ENCODE peak calls at places on chromosomes 4 and X, in six cellular contexts. K, Q, N, A, W and E are unnamed samples.

GRCh38 chrX:47745386-47745785 is 86.4 kb upstream of the UXT start:
- DNase-seq in K (no peak), Q (no peak), N (no peak), A (no peak), W (no peak), E (no peak)

GRCh38 chrX:155888139-155888538 is 7.0 kb downstream of the VAMP7 start:
- DNase-seq in K (no peak), Q (peak), N (no peak), A (no peak), W (no peak), E (no peak)

GRCh38 chrX:9659571-9660195 is 106.0 kb downstream of the GPR143 start:
- DNase-seq in K (no peak), Q (no peak), N (no peak), A (no peak), W (no peak), E (no peak)

GRCh38 chr4:8176547-8177399 is 18.2 kb upstream of the ABLIM2 start:
- DNase-seq in K (no peak), Q (no peak), N (peak), A (no peak), W (peak), E (no peak)

GRCh38 chr4:141826260-141826659 is 189.9 kb downstream of the IL15 start:
- DNase-seq in K (no peak), Q (peak), N (no peak), A (no peak), W (no peak), E (no peak)

GRCh38 chr4:76091052-76091451 is 16.5 kb downstream of the ART3 start:
- DNase-seq in K (no peak), Q (no peak), N (no peak), A (no peak), W (no peak), E (no peak)

GRCh38 chr4:45183905-45184304 is 457.5 kb upstream of the GNPDA2 start:
- DNase-seq in K (no peak), Q (no peak), N (no peak), A (no peak), W (no peak), E (no peak)

GRCh38 chrX:101485212-101486064 is at the start of gene ARMCX4:
- DNase-seq in K (peak), Q (peak), N (peak), A (peak), W (peak), E (no peak)

GRCh38 chrX:79133897-79134296 is 10.6 kb upstream of the GPR174 start:
- DNase-seq in K (no peak), Q (no peak), N (no peak), A (no peak), W (no peak), E (no peak)

GRCh38 chrX:47936224-47936939 is 67.4 kb downstream of the ZNF182 start:
- DNase-seq in K (no peak), Q (no peak), N (peak), A (no peak), W (no peak), E (no peak)

GRCh38 chrX:71292669-71293379 is 8.7 kb upstream of the ITGB1BP2 start:
- DNase-seq in K (no peak), Q (no peak), N (no peak), A (no peak), W (no peak), E (no peak)

GRCh38 chr4:25031077-25031606 is 396 bp upstream of the LGI2 start:
- DNase-seq in K (no peak), Q (no peak), N (no peak), A (no peak), W (no peak), E (peak)

GRCh38 chr4:156594619-156595018 is 377.0 kb downstream of the PDGFC start:
- DNase-seq in K (no peak), Q (no peak), N (no peak), A (peak), W (no peak), E (no peak)

GRCh38 chr4:160038560-160038959 is 935.7 kb downstream of the RAPGEF2 start:
- DNase-seq in K (no peak), Q (no peak), N (no peak), A (no peak), W (no peak), E (no peak)

GRCh38 chr4:146957252-146957651 is 11.6 kb upstream of the TTC29 start:
- DNase-seq in K (no peak), Q (no peak), N (no peak), A (no peak), W (peak), E (no peak)

GRCh38 chr4:53967971-53968370 is 96.4 kb downstream of the CHIC2 start:
- DNase-seq in K (no peak), Q (no peak), N (no peak), A (no peak), W (no peak), E (no peak)

GRCh38 chr4:16090306-16090705 is 6.5 kb upstream of the PROM1 start:
- DNase-seq in K (no peak), Q (no peak), N (no peak), A (no peak), W (no peak), E (no peak)

GRCh38 chrX:149032449-149032848 is 472.7 kb downstream of the IDS start:
- DNase-seq in K (no peak), Q (no peak), N (no peak), A (no peak), W (no peak), E (no peak)

GRCh38 chr4:140861359-140862181 is 105.4 kb upstream of the TBC1D9 start:
- DNase-seq in K (peak), Q (peak), N (no peak), A (peak), W (peak), E (no peak)

GRCh38 chr4:69057620-69058409 is 38.5 kb upstream of the UGT2B7 start:
- DNase-seq in K (no peak), Q (no peak), N (no peak), A (no peak), W (no peak), E (no peak)

GRCh38 chr4:169397762-169398161 is 127.0 kb upstream of the SH3RF1 start:
- DNase-seq in K (no peak), Q (no peak), N (no peak), A (no peak), W (no peak), E (no peak)

GRCh38 chrX:136457303-136457917 is 30.3 kb upstream of the BRS3 start:
- DNase-seq in K (no peak), Q (no peak), N (no peak), A (no peak), W (no peak), E (no peak)

GRCh38 chrX:146054311-146054710 is 236.7 kb downstream of the SLITRK2 start:
- DNase-seq in K (no peak), Q (no peak), N (no peak), A (no peak), W (no peak), E (no peak)

GRCh38 chrX:9657590-9658256 is 107.9 kb downstream of the GPR143 start:
- DNase-seq in K (no peak), Q (no peak), N (no peak), A (no peak), W (no peak), E (no peak)

GRCh38 chr4:127249066-127249766 is 383.5 kb upstream of the INTU start:
- DNase-seq in K (no peak), Q (no peak), N (no peak), A (no peak), W (no peak), E (no peak)

GRCh38 chr4:73576366-73576765 is 43.9 kb downstream of the RASSF6 start:
- DNase-seq in K (no peak), Q (no peak), N (no peak), A (no peak), W (no peak), E (no peak)

GRCh38 chr4:64271601-64272081 is 137.6 kb downstream of the TECRL start:
- DNase-seq in K (no peak), Q (no peak), N (no peak), A (no peak), W (no peak), E (no peak)

GRCh38 chr4:116332508-116332907 is 752.9 kb downstream of the TRAM1L1 start:
- DNase-seq in K (no peak), Q (no peak), N (no peak), A (no peak), W (no peak), E (no peak)

GRCh38 chrX:43349363-43349762 is 306.7 kb upstream of the MAOA start:
- DNase-seq in K (no peak), Q (no peak), N (peak), A (no peak), W (peak), E (no peak)

GRCh38 chr4:139913995-139914394 is 240.0 kb downstream of the MAML3 start:
- DNase-seq in K (no peak), Q (no peak), N (no peak), A (no peak), W (no peak), E (no peak)

GRCh38 chr4:37892641-37893040 is 1.8 kb downstream of the TBC1D1 start:
- DNase-seq in K (no peak), Q (no peak), N (peak), A (no peak), W (no peak), E (no peak)

GRCh38 chr4:67922697-67923096 is 38.9 kb upstream of the TMPRSS11D start:
- DNase-seq in K (no peak), Q (no peak), N (no peak), A (no peak), W (no peak), E (no peak)

GRCh38 chrX:138756234-138756633 is 44.7 kb upstream of the FGF13 start:
- DNase-seq in K (no peak), Q (no peak), N (no peak), A (peak), W (no peak), E (no peak)